ENCODE peak calls at places on chromosome 4, in four cellular contexts. X, C, I and M are unnamed samples.

GRCh38 chr4:10492486-10492885 is 35.3 kb upstream of the ZNF518B start:
- DNase-seq in C (no peak), I (no peak), X (no peak), M (no peak)

GRCh38 chr4:13654158-13654797 is 26.8 kb upstream of the BOD1L1 start:
- DNase-seq in C (peak; percentile 81), X (peak; percentile 67), I (peak; percentile 93), M (peak; percentile 81)

GRCh38 chr4:81032805-81033684 is 2.5 kb downstream of the BMP3 start:
- DNase-seq in I (no peak), C (no peak), X (no peak), M (no peak)

GRCh38 chr4:165207431-165208321 is at the start of gene KLHL2:
- DNase-seq in X (peak; percentile 78), I (peak; percentile 93), C (peak; percentile 64), M (peak; percentile 86)

GRCh38 chr4:118712872-118713271 is 27.7 kb downstream of the METTL14 start:
- DNase-seq in C (peak; percentile 30), X (no peak), I (no peak), M (no peak)

GRCh38 chr4:108829981-108830492 is 67.2 kb upstream of the ETNPPL start:
- DNase-seq in I (no peak), C (peak; percentile 33), X (no peak), M (no peak)

GRCh38 chr4:76251448-76252270 is at the start of gene FAM47E:
- DNase-seq in X (peak; percentile 72), I (peak; percentile 92), C (peak; percentile 19), M (peak; percentile 76)

GRCh38 chr4:125013891-125014290 is 300.9 kb upstream of the FAT4 start:
- DNase-seq in I (no peak), C (peak; percentile 58), X (no peak), M (no peak)

GRCh38 chr4:41360214-41360910 is 103.6 kb downstream of the UCHL1 start:
- DNase-seq in X (peak; percentile 65), C (peak; percentile 21), I (peak; percentile 91), M (peak; percentile 85)

GRCh38 chr4:137263206-137263605 is 269.1 kb downstream of the PCDH18 start:
- DNase-seq in C (no peak), X (no peak), I (no peak), M (no peak)

GRCh38 chr4:5753366-5753765 is 42.4 kb downstream of the EVC start:
- DNase-seq in I (no peak), X (no peak), C (no peak), M (no peak)

GRCh38 chr4:39978378-39978775 is 666 bp upstream of the PDS5A start:
- DNase-seq in C (no peak), I (no peak), X (no peak), M (no peak)

GRCh38 chr4:147518086-147518485 is 37.2 kb downstream of the EDNRA start:
- DNase-seq in C (peak; percentile 34), X (no peak), I (no peak), M (no peak)

GRCh38 chr4:112916868-112917267 is 132.6 kb upstream of the ANK2 start:
- DNase-seq in I (no peak), X (no peak), C (peak; percentile 55), M (no peak)

GRCh38 chr4:71230613-71231012 is 108.2 kb upstream of the SLC4A4 start:
- DNase-seq in C (no peak), I (no peak), X (no peak), M (no peak)
- H3K4me3 ChIP-seq in C (no peak overlapping the region), I (no peak overlapping the region), X (no peak overlapping the region), M (peak overlapping the region; percentile 44)

GRCh38 chr4:65999518-65999871 is 329.2 kb upstream of the EPHA5 start:
- DNase-seq in C (no peak), X (no peak), I (no peak), M (no peak)
- H3K4me3 ChIP-seq in C (no peak overlapping the region), X (no peak overlapping the region), I (no peak overlapping the region), M (no peak overlapping the region)

GRCh38 chr4:86960557-86960959 is 25.7 kb downstream of the AFF1 start:
- DNase-seq in I (no peak), C (no peak), X (no peak), M (no peak)

GRCh38 chr4:86961103-86961502 is 26.3 kb downstream of the AFF1 start:
- DNase-seq in I (no peak), X (no peak), C (no peak), M (no peak)

GRCh38 chr4:86963697-86964096 is 28.9 kb downstream of the AFF1 start:
- DNase-seq in X (no peak), I (no peak), C (peak; percentile 71), M (no peak)

GRCh38 chr4:86959588-86960500 is 25.0 kb downstream of the AFF1 start:
- DNase-seq in I (no peak), X (no peak), C (no peak), M (no peak)

DNA sequence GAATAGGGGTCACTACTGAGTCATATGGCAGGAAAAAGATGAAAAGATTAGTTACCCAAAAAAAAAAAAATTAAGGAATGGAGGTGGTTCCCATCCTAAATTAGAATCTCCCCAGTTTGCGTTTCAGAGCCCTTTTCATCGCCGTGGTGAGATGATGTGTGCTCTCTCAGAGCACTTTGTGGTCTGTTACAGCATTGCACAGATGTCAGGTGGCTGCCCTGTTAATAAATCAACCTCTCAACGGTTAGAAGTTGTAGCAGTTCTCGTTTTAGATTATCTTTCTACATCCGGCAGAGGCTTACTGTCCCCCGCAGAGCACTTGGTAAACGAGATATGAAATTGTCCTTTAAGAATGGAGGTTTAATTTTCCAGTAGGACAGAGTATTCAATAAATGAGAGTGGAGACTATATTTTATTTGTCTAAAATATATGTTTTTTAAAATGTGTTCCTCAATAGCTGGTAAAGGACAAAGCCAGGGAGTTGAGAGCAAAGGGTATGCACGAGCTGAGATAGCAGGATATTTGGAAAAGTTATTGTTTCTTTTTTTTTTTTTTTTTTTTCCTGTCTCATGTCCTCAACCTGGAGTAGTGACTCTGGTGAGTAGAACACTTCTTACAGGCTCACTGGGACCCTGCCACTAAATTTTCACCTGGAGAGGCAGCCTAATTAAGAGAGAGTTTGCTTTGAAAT is 26.9 kb downstream of the AFF1 start:
- DNase-seq in I (no peak), X (no peak), C (no peak), M (no peak)
- H3K4me3 ChIP-seq in I (no peak overlapping the region), X (no peak overlapping the region), C (no peak overlapping the region), M (no peak overlapping the region)

GRCh38 chr4:56434599-56435000 is 815 bp downstream of the PPAT start:
- DNase-seq in C (peak; percentile 65), I (no peak), X (peak; percentile 15), M (no peak)

GRCh38 chr4:56430203-56430602 is 5.2 kb downstream of the PPAT start:
- DNase-seq in X (no peak), C (no peak), I (no peak), M (no peak)

GRCh38 chr4:56435748-56436442 is at the start of gene PAICS:
- DNase-seq in C (peak; percentile 94), X (peak; percentile 91), I (peak; percentile 97), M (peak; percentile 93)

GRCh38 chr4:56435001-56435747 is at the start of gene PPAT:
- DNase-seq in I (peak; percentile 99), C (peak; percentile 98), X (peak; percentile 97), M (peak; percentile 98)

GRCh38 chr4:56433280-56433679 is 2.1 kb downstream of the PPAT start:
- DNase-seq in C (no peak), I (no peak), X (no peak), M (no peak)
- H3K4me3 ChIP-seq in C (no peak overlapping the region), I (no peak overlapping the region), X (no peak overlapping the region), M (no peak overlapping the region)

DNA sequence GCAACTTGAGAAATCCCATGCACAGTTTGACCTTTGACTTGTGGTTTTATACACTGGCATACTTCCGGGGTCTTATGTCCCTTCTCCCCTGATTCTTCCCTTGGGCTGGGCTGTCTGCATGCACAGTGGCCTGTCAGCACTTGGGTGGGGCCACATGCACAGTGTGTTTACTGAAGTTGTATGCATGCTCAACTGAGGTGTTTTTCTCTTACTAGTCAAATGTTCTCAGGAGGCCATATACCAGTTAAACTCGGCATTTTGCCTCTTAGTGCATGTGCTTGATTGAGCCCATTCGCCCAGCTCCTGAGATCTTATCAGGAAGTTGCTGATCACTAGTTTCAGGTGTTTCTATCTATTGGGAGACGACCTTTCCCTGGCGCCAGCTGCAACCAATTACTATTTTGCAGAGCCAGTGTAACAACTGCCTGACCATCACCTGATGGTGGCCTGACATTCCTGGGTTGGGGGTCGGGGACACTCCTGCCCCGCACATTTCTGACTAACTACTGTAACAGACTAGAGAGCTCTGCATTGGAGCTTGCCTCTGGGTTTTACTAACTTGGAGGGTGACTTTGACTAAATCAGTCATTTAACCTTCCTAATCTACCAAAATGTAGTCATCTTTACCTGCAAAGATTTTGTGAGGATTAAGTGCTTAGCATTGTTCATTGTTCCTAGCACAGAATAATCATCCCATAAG is 37.4 kb upstream of the ABCG2 start:
- DNase-seq in C (no peak), I (no peak), X (no peak), M (no peak)
- H3K4me3 ChIP-seq in C (no peak overlapping the region), I (no peak overlapping the region), X (no peak overlapping the region), M (no peak overlapping the region)

DNA sequence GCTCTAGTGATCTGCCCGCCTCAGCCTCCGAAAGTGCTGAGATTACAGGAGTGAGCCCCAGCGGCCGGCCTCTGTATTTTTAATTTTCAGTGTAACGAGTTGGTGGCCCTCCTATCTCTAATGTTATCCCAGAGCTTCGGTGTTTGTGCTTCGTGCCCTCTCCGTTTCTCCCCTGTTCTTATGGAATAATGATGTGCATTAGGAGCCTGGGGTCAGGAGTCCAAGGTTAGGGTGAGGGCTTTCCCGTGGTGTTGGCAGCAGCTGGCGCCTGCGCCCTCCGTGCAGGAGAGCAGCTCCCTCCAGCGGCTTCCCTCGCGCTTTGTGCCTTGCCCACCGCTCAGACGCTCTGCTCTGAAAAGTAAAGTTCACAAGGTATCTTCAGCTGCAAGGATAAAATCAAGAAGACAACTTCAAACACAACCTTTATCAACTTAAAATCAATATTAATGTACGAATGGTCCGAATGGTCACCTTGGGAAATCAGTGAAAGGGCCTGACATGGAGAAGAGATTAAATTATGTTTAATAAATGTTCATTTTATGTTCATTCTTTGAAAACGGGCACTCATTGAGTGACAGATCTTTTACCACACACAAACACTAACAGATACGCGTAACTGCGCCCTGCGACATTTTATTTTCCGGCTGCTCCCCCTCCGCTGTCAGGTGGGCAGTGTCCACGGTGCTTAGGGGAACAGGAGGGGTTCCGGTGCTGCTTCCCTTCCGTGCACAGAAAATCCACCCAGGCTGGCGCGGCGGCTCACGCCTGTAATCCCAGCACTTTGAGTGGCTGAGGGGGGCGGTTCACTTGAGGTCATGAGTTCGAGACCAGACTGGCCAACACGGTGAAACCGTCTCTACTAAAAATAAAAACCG is 62.4 kb downstream of the TRAPPC11 start:
- DNase-seq in X (no peak), C (peak; percentile 55), I (peak; percentile 84), M (peak; percentile 70)
- H3K4me3 ChIP-seq in X (no peak overlapping the region), C (no peak overlapping the region), I (no peak overlapping the region), M (peak overlapping the region; percentile 71)

DNA sequence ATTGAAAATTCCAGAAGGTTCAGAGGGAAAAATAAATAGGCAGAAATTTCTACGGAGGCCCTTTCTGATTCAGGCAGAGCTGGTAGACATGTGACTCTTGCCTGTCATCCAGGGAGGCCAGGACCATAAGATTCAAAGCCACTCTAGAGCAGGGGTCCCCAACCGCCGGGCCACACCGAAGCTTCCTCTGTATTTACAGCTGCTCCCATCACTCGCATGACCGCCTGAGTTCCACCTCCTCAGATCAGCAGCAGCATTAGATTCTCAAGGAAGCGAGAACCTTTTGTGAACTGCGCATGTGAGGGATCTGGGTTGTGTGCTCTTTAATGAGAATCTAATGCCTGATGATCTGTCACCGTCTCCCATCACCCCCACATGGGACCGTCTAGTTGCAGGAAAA is 72.2 kb downstream of the RWDD4 start:
- DNase-seq in C (no peak), I (no peak), X (no peak), M (no peak)
- H3K4me3 ChIP-seq in C (no peak overlapping the region), I (no peak overlapping the region), X (no peak overlapping the region), M (no peak overlapping the region)

GRCh38 chr4:54539500-54540029 is 118.2 kb upstream of the KIT start:
- DNase-seq in X (no peak), C (peak; percentile 37), I (peak; percentile 89), M (peak; percentile 59)
- H3K4me3 ChIP-seq in X (peak overlapping the region; percentile 16), C (peak overlapping the region; percentile 40), I (peak overlapping the region; percentile 8), M (peak overlapping the region; percentile 67)